ENCODE peak calls at places on chromosome 18, in four cellular contexts. Q, W, R and S are unnamed samples.

GRCh38 chr18:58496937-58497336 is 132.0 kb downstream of the ALPK2 start:
- DNase-seq in Q (peak; percentile 46), W (no peak), R (no peak), S (no peak)

GRCh38 chr18:32695534-32695933 is 77.3 kb downstream of the KLHL14 start:
- DNase-seq in Q (no peak), W (no peak), R (no peak), S (no peak)

GRCh38 chr18:48629730-48630324 is 91.0 kb downstream of the CTIF start:
- DNase-seq in Q (peak; percentile 23), W (no peak), R (no peak), S (peak; percentile 99)

GRCh38 chr18:9629709-9630108 is 15.3 kb upstream of the PPP4R1 start:
- DNase-seq in Q (no peak), W (no peak), R (no peak), S (no peak)

GRCh38 chr18:75410611-75411010 is 16.9 kb downstream of the SMIM21 start:
- DNase-seq in Q (no peak), W (no peak), R (no peak), S (no peak)

GRCh38 chr18:13175754-13176210 is 42.8 kb upstream of the LDLRAD4 start:
- DNase-seq in Q (peak; percentile 80), W (no peak), R (no peak), S (no peak)

GRCh38 chr18:75966431-75966830 is 528.6 kb downstream of the ZNF516 start:
- DNase-seq in Q (no peak), W (no peak), R (no peak), S (no peak)

GRCh38 chr18:31424383-31424988 is 23.1 kb upstream of the DSG3 start:
- DNase-seq in Q (peak; percentile 3), W (no peak), R (no peak), S (no peak)

GRCh38 chr18:9038277-9038871 is 64.1 kb upstream of the NDUFV2 start:
- DNase-seq in Q (no peak), W (no peak), R (no peak), S (no peak)

GRCh38 chr18:36298113-36298701 is 694 bp downstream of the FHOD3 start:
- DNase-seq in Q (peak; percentile 27), W (no peak), R (no peak), S (no peak)